ENCODE peak calls at places on chromosomes 4 and X, in nine cellular contexts. W is stimulated activated CD8-positive, alpha-beta memory T cell treated with anti-CD3 and anti-CD28 coated beads, Interleukin-4, amount 100 ng/mL, for 4 hours; U is mesothelial cell of epicardium; X is iPS-NIHi11; K is iris pigment epithelial cell; S is PC-3; B is NCI-H1105; Q is effector CD4-positive, alpha-beta T cell; J is activated T-cell treated with anti-CD3 and anti-CD28 coated beads, Interleukin-2, amount 50 U/mL, for 24 hours. A is an unnamed sample.

GRCh38 chr4:10737335-10737734 is 52.8 kb upstream of the CLNK start:
- DNase-seq in W (no peak), U (no peak), X (no peak), K (peak), S (no peak), B (no peak), Q (no peak), J (no peak), A (no peak)

GRCh38 chrX:120604359-120604782 is 470 bp downstream of the MCTS1 start:
- DNase-seq in W (no peak), U (no peak), X (peak), K (peak), S (peak), B (no peak), Q (peak), J (peak), A (peak)

GRCh38 chr4:148487181-148487580 is 45.0 kb upstream of the NR3C2 start:
- DNase-seq in W (no peak), U (no peak), X (no peak), K (no peak), S (no peak), B (no peak), Q (no peak), J (no peak), A (no peak)

GRCh38 chrX:65726708-65727107 is 59.3 kb downstream of the MSN start:
- DNase-seq in W (no peak), U (no peak), X (peak), K (no peak), S (no peak), B (no peak), Q (no peak), J (no peak), A (no peak)

GRCh38 chr4:113979157-113979972 is at the start of gene ARSJ:
- DNase-seq in W (no peak), U (peak), X (peak), K (peak), S (peak), B (no peak), Q (no peak), J (peak), A (no peak)

GRCh38 chr4:108337923-108338322 is 169.2 kb upstream of the LEF1 start:
- DNase-seq in W (no peak), U (no peak), X (no peak), K (peak), S (no peak), B (no peak), Q (no peak), J (no peak), A (no peak)

GRCh38 chr4:41103657-41104056 is 110.7 kb downstream of the APBB2 start:
- DNase-seq in W (no peak), U (no peak), X (no peak), K (peak), S (no peak), B (no peak), Q (no peak), J (no peak), A (no peak)

GRCh38 chrX:30085571-30085970 is 129.8 kb upstream of the MAGEB2 start:
- DNase-seq in W (no peak), U (no peak), X (no peak), K (no peak), S (no peak), B (no peak), Q (no peak), J (no peak), A (no peak)

GRCh38 chrX:39158801-39159657 is 357.8 kb downstream of the MID1IP1 start:
- DNase-seq in W (no peak), U (no peak), X (no peak), K (peak), S (peak), B (peak), Q (no peak), J (no peak), A (no peak)

GRCh38 chrX:131778269-131779218 is 234.7 kb downstream of the OR13H1 start:
- DNase-seq in W (no peak), U (no peak), X (no peak), K (peak), S (peak), B (no peak), Q (peak), J (peak), A (no peak)

GRCh38 chr4:90159193-90159592 is 32.0 kb downstream of the CCSER1 start:
- DNase-seq in W (no peak), U (no peak), X (no peak), K (peak), S (peak), B (no peak), Q (no peak), J (no peak), A (no peak)

GRCh38 chr4:127421418-127421817 is 211.3 kb upstream of the INTU start:
- DNase-seq in W (no peak), U (no peak), X (no peak), K (no peak), S (no peak), B (no peak), Q (no peak), J (no peak), A (no peak)

GRCh38 chr4:183840311-183840710 is 64.8 kb upstream of the STOX2 start:
- DNase-seq in W (peak), U (peak), X (peak), K (peak), S (peak), B (peak), Q (peak), J (peak), A (peak)

GRCh38 chrX:123590842-123591491 is 141.9 kb downstream of the THOC2 start:
- DNase-seq in W (no peak), U (no peak), X (no peak), K (peak), S (peak), B (no peak), Q (no peak), J (no peak), A (no peak)

GRCh38 chrX:40088299-40088625 is 9.5 kb downstream of the BCOR start:
- DNase-seq in W (no peak), U (no peak), X (no peak), K (no peak), S (no peak), B (no peak), Q (no peak), J (no peak), A (no peak)

GRCh38 chrX:149497626-149498025 is 7.5 kb downstream of the IDS start:
- DNase-seq in W (no peak), U (no peak), X (no peak), K (peak), S (peak), B (no peak), Q (no peak), J (no peak), A (no peak)

GRCh38 chrX:48648299-48648698 is 35.3 kb upstream of the WAS start:
- DNase-seq in W (no peak), U (no peak), X (peak), K (peak), S (peak), B (no peak), Q (peak), J (no peak), A (no peak)

GRCh38 chrX:18714910-18715309 is 7.5 kb downstream of the PPEF1 start:
- DNase-seq in W (no peak), U (no peak), X (no peak), K (no peak), S (no peak), B (no peak), Q (no peak), J (no peak), A (no peak)

GRCh38 chr4:184384056-184384809 is 90.1 kb downstream of the IRF2 start:
- DNase-seq in W (no peak), U (no peak), X (no peak), K (peak), S (peak), B (no peak), Q (no peak), J (no peak), A (no peak)

GRCh38 chr4:149344436-149344835 is 471.2 kb downstream of the IQCM start:
- DNase-seq in W (no peak), U (no peak), X (no peak), K (peak), S (peak), B (no peak), Q (no peak), J (no peak), A (no peak)

GRCh38 chr4:4325321-4325720 is 35.3 kb downstream of the ZBTB49 start:
- DNase-seq in W (no peak), U (no peak), X (no peak), K (no peak), S (no peak), B (no peak), Q (no peak), J (no peak), A (no peak)

GRCh38 chrX:11423362-11423818 is 130.2 kb downstream of the AMELX start:
- DNase-seq in W (no peak), U (no peak), X (no peak), K (peak), S (peak), B (no peak), Q (no peak), J (no peak), A (no peak)

GRCh38 chrX:119655125-119655524 is 37.8 kb downstream of the SEPTIN6 start:
- DNase-seq in W (peak), U (no peak), X (no peak), K (peak), S (peak), B (no peak), Q (peak), J (peak), A (peak)

GRCh38 chr4:98657531-98658286 is 702 bp downstream of the TSPAN5 start:
- DNase-seq in W (no peak), U (no peak), X (peak), K (peak), S (peak), B (peak), Q (no peak), J (peak), A (peak)

GRCh38 chrX:45515262-45516215 is 314.9 kb upstream of the DIPK2B start:
- DNase-seq in W (no peak), U (no peak), X (no peak), K (peak), S (peak), B (peak), Q (peak), J (peak), A (peak)

GRCh38 chr4:116233971-116234370 is 851.4 kb downstream of the TRAM1L1 start:
- DNase-seq in W (no peak), U (no peak), X (no peak), K (no peak), S (no peak), B (no peak), Q (no peak), J (no peak), A (no peak)

GRCh38 chrX:24117288-24117687 is 32.2 kb upstream of the ZFX start:
- DNase-seq in W (no peak), U (no peak), X (no peak), K (peak), S (peak), B (no peak), Q (no peak), J (no peak), A (peak)